ENCODE peak calls at places on chromosome 15, in seven cellular contexts. A, F, B, N, M, E and O are unnamed samples.

GRCh38 chr15:90025461-90026033 is 24.4 kb downstream of the ZNF710 start:
- DNase-seq in A (no peak), F (no peak), B (no peak), N (no peak), M (no peak), E (no peak), O (no peak)

GRCh38 chr15:74725241-74725774 is at the start of gene CYP1A1:
- DNase-seq in A (no peak), F (peak; percentile 47), B (peak; percentile 26), N (no peak), M (peak; percentile 22), E (peak; percentile 68), O (no peak)

GRCh38 chr15:68885070-68885469 is 45.3 kb upstream of the SPESP1 start:
- DNase-seq in A (peak; percentile 14), F (no peak), B (peak; percentile 67), N (no peak), M (no peak), E (peak; percentile 37), O (no peak)

GRCh38 chr15:65132841-65133549 is 613 bp downstream of the PDCD7 start:
- DNase-seq in A (no peak), F (peak; percentile 70), B (peak; percentile 83), N (peak; percentile 11), M (peak; percentile 54), E (peak; percentile 60), O (no peak)

GRCh38 chr15:80780416-80781221 is 1.4 kb downstream of the CEMIP start:
- DNase-seq in A (peak; percentile 26), F (peak; percentile 95), B (peak; percentile 85), N (no peak), M (peak; percentile 47), E (peak; percentile 82), O (no peak)

GRCh38 chr15:62465173-62465572 is 300.1 kb upstream of the C2CD4B start:
- DNase-seq in A (no peak), F (no peak), B (no peak), N (no peak), M (no peak), E (no peak), O (no peak)

GRCh38 chr15:43249699-43250203 is 17.0 kb downstream of the TGM5 start:
- DNase-seq in A (peak; percentile 21), F (no peak), B (peak; percentile 76), N (peak; percentile 87), M (no peak), E (no peak), O (no peak)

GRCh38 chr15:74451861-74452835 is 8.8 kb downstream of the UBL7 start:
- DNase-seq in A (no peak), F (peak; percentile 57), B (no peak), N (no peak), M (no peak), E (no peak), O (no peak)

GRCh38 chr15:40069178-40070165 is 30.5 kb upstream of the SRP14 start:
- DNase-seq in A (peak; percentile 85), F (peak; percentile 51), B (peak; percentile 87), N (no peak), M (peak; percentile 91), E (peak; percentile 96), O (peak; percentile 90)

GRCh38 chr15:67433495-67434099 is 87.3 kb upstream of the C15orf61 start:
- DNase-seq in A (peak; percentile 13), F (peak; percentile 60), B (peak; percentile 73), N (no peak), M (peak; percentile 44), E (peak; percentile 69), O (no peak)

GRCh38 chr15:26537653-26538052 is 235.2 kb downstream of the GABRB3 start:
- DNase-seq in A (no peak), F (no peak), B (no peak), N (no peak), M (no peak), E (no peak), O (no peak)

GRCh38 chr15:84804005-84804803 is 13.0 kb upstream of the ALPK3 start:
- DNase-seq in A (no peak), F (no peak), B (no peak), N (no peak), M (no peak), E (no peak), O (no peak)

GRCh38 chr15:66653398-66653797 is 48.6 kb upstream of the SMAD6 start:
- DNase-seq in A (no peak), F (no peak), B (no peak), N (no peak), M (no peak), E (no peak), O (no peak)

GRCh38 chr15:62164500-62165028 is 521 bp downstream of the C2CD4B start:
- DNase-seq in A (no peak), F (peak; percentile 65), B (peak; percentile 23), N (no peak), M (peak; percentile 20), E (peak; percentile 47), O (no peak)

GRCh38 chr15:66390670-66391069 is 4.0 kb downstream of the MAP2K1 start:
- DNase-seq in A (no peak), F (no peak), B (no peak), N (no peak), M (no peak), E (no peak), O (no peak)

GRCh38 chr15:70585707-70586034 is 177.7 kb downstream of the UACA start:
- DNase-seq in A (no peak), F (no peak), B (no peak), N (no peak), M (no peak), E (no peak), O (no peak)

GRCh38 chr15:93029613-93030429 is 59.2 kb downstream of the RGMA start:
- DNase-seq in A (no peak), F (no peak), B (peak; percentile 70), N (no peak), M (no peak), E (no peak), O (no peak)

GRCh38 chr15:92655178-92655995 is at the start of gene FAM174B:
- DNase-seq in A (no peak), F (peak; percentile 81), B (peak; percentile 57), N (no peak), M (peak; percentile 72), E (peak; percentile 68), O (peak; percentile 34)